ENCODE peak calls at places on chromosomes 5 and 9, in seven cellular contexts. W is GM23338, V is breast epithelium, G is K562, O is sigmoid colon, Q is transverse colon, Z is endothelial cell of umbilical vein. K is an unnamed sample.

GRCh38 chr9:27333241-27334052 is 36.5 kb upstream of the EQTN start:
- DNase-seq in W (peak; percentile 96), V (no peak), G (peak; percentile 26), O (peak; percentile 85), Q (peak; percentile 61), Z (peak; percentile 79), K (no peak)

GRCh38 chr5:50766967-50767366 is 100.5 kb downstream of the PARP8 start:
- DNase-seq in W (no peak), V (no peak), G (no peak), O (no peak), Q (no peak), Z (no peak), K (no peak)

GRCh38 chr9:2576631-2577030 is 45.0 kb upstream of the VLDLR start:
- DNase-seq in W (no peak), V (no peak), G (no peak), O (no peak), Q (peak; percentile 68), Z (peak; percentile 33), K (no peak)

GRCh38 chr9:91282292-91282691 is 79.4 kb downstream of the AUH start:
- DNase-seq in W (no peak), V (no peak), G (no peak), O (no peak), Q (no peak), Z (no peak), K (no peak)

GRCh38 chr5:165157209-165157608 is 1651.8 kb downstream of the MAT2B start:
- DNase-seq in W (no peak), V (no peak), G (no peak), O (no peak), Q (no peak), Z (no peak), K (no peak)

GRCh38 chr5:61322738-61323429 is 9.2 kb upstream of the ZSWIM6 start:
- DNase-seq in W (peak; percentile 5), V (no peak), G (no peak), O (no peak), Q (peak; percentile 74), Z (peak; percentile 94), K (no peak)

GRCh38 chr5:154706416-154706815 is 48.8 kb upstream of the LARP1 start:
- DNase-seq in W (no peak), V (no peak), G (no peak), O (no peak), Q (no peak), Z (no peak), K (no peak)

GRCh38 chr5:29930316-29930715 is 1263.2 kb upstream of the CDH6 start:
- DNase-seq in W (peak; percentile 10), V (no peak), G (no peak), O (no peak), Q (no peak), Z (no peak), K (no peak)

GRCh38 chr5:148403344-148403743 is 19.6 kb downstream of the FBXO38 start:
- DNase-seq in W (no peak), V (no peak), G (no peak), O (no peak), Q (no peak), Z (no peak), K (no peak)

GRCh38 chr5:3853366-3853765 is 257.7 kb downstream of the IRX1 start:
- DNase-seq in W (no peak), V (no peak), G (no peak), O (no peak), Q (no peak), Z (no peak), K (no peak)

GRCh38 chr5:178730940-178731265 is 444 bp upstream of the ZNF354A start:
- DNase-seq in W (no peak), V (no peak), G (no peak), O (no peak), Q (no peak), Z (no peak), K (no peak)

DNA sequence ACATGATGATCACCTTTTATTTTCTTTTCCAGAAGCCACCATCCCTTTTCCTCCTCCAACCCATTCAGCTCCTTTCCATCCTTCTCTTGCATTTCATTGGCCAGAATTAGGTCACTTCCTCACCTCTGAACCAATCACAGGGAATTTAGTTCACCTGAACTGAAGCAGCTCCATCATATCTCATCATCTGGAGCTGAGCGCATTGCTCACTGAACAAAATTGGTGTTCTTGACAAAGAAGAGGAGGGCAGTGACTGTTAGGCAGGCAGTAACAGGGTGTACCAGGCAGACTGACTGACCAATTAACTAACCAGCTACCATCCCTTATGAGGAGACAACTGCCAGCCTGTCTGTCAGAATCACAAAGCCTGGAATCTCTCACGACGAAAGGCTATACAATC is 1.8 kb upstream of the ZNF354A start:
- DNase-seq in W (no peak), V (no peak), G (no peak), O (no peak), Q (no peak), Z (no peak), K (no peak)
- H3K4me3 ChIP-seq in W (no peak overlapping the region), V (no peak overlapping the region), G (no peak overlapping the region), O (no peak overlapping the region), Q (no peak overlapping the region), Z (no peak overlapping the region), K (no peak overlapping the region)

GRCh38 chr5:2177244-2177643 is 294.5 kb upstream of the IRX4 start:
- DNase-seq in W (no peak), V (no peak), G (no peak), O (no peak), Q (no peak), Z (no peak), K (no peak)
- TF ChIP-seq POLR2AphosphoS5 in W (no peak), V (no peak), G (no peak), O (no peak), Q (no peak), Z (no peak), K (no peak)

GRCh38 chr5:89081360-89081759 is 198.4 kb upstream of the MEF2C start:
- DNase-seq in W (no peak), V (no peak), G (no peak), O (no peak), Q (no peak), Z (no peak), K (no peak)
- TF ChIP-seq CTCF in W (peak; percentile 8), V (no peak), G (no peak), O (no peak), Q (no peak), Z (no peak), K (no peak)

GRCh38 chr9:130173462-130173876 is 1.3 kb downstream of the NCS1 start:
- DNase-seq in W (peak; percentile 42), V (no peak), G (no peak), O (peak; percentile 83), Q (no peak), Z (no peak), K (no peak)

GRCh38 chr9:130171226-130172148 is 717 bp upstream of the NCS1 start:
- DNase-seq in W (peak; percentile 52), V (no peak), G (no peak), O (peak; percentile 71), Q (no peak), Z (no peak), K (no peak)

GRCh38 chr9:130172161-130172857 is at the start of gene NCS1:
- DNase-seq in W (peak; percentile 70), V (peak; percentile 72), G (peak; percentile 94), O (peak; percentile 93), Q (peak; percentile 74), Z (peak; percentile 36), K (no peak)

GRCh38 chr9:130174025-130174424 is 1.8 kb downstream of the NCS1 start:
- DNase-seq in W (no peak), V (no peak), G (no peak), O (peak; percentile 75), Q (no peak), Z (no peak), K (no peak)

GRCh38 chr9:130172858-130173461 is 756 bp downstream of the NCS1 start:
- DNase-seq in W (no peak), V (no peak), G (peak; percentile 72), O (peak; percentile 81), Q (no peak), Z (peak; percentile 32), K (no peak)
- H3K4me3 ChIP-seq in W (peak overlapping the region; percentile 67), V (peak overlapping the region; percentile 93), G (peak overlapping the region; percentile 52), O (peak overlapping the region; percentile 94), Q (peak overlapping the region; percentile 46), Z (peak overlapping the region; percentile 60), K (peak overlapping the region; percentile 69)

DNA sequence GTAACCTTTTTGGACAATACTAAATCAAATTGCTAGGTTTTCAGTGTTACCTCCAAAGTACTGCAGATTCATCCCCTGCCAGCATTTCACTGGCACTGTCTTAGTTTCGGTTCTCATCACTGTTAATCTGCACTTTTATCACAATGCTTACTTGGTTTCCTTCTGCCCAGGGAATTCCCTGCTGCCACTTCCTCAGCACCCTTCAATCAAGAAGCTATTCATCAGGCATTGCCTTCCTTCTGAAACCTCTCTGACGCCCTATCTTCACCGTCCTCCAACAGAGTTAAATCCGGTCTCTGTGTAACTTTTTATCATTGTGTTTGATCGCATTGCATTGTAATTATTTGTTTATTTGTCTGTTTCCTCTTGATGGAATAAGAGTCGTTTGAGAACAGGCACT is 26.2 kb upstream of the LIFR start:
- DNase-seq in W (no peak), V (no peak), G (no peak), O (no peak), Q (no peak), Z (no peak), K (no peak)
- TF ChIP-seq POLR2AphosphoS5 in W (no peak), V (no peak), G (no peak), O (no peak), Q (no peak), Z (no peak), K (no peak)

GRCh38 chr5:57383093-57383861 is 99.3 kb downstream of the ACTBL2 start:
- DNase-seq in W (peak; percentile 5), V (no peak), G (peak; percentile 68), O (no peak), Q (no peak), Z (peak; percentile 96), K (no peak)
- TF ChIP-seq CTCF in W (no peak), V (no peak), G (no peak), O (no peak), Q (no peak), Z (no peak), K (no peak)

K was measured in vagina.